ENCODE peak calls at places on chromosome 20, in four cellular contexts. X is WERI-Rb-1; W is hepatocyte; H is CD8-positive, alpha-beta memory T cell. J is an unnamed sample.

GRCh38 chr20:48794360-48794759 is 33.4 kb downstream of the PREX1 start:
- DNase-seq in X (no peak), W (no peak), H (no peak), J (no peak)

GRCh38 chr20:3661060-3661820 is 2.0 kb downstream of the GFRA4 start:
- DNase-seq in H (no peak), X (peak), W (no peak), J (no peak)

GRCh38 chr20:45427236-45428149 is 11.6 kb downstream of the PIGT start:
- DNase-seq in W (peak), H (no peak), X (peak), J (no peak)

GRCh38 chr20:16709017-16709416 is 20.8 kb upstream of the SNRPB2 start:
- DNase-seq in W (no peak), X (no peak), H (peak), J (no peak)

GRCh38 chr20:38002422-38002821 is 30.8 kb downstream of the TTI1 start:
- DNase-seq in H (no peak), X (no peak), W (no peak), J (no peak)

GRCh38 chr20:20167704-20168103 is 115.4 kb downstream of the CFAP61 start:
- DNase-seq in H (no peak), X (no peak), W (no peak), J (no peak)

GRCh38 chr20:44908987-44909871 is 631 bp upstream of the PABPC1L start:
- DNase-seq in W (no peak), X (no peak), H (no peak), J (no peak)

GRCh38 chr20:30487947-30488926 is 769.2 kb upstream of the DEFB115 start:
- DNase-seq in X (no peak), H (no peak), W (no peak), J (peak)

GRCh38 chr20:62898970-62899632 is 27.2 kb downstream of the DIDO1 start:
- DNase-seq in H (no peak), W (no peak), X (no peak), J (peak)

GRCh38 chr20:15887387-15887786 is 685.9 kb downstream of the KIF16B start:
- DNase-seq in H (no peak), X (no peak), W (no peak), J (no peak)

GRCh38 chr20:40494238-40494637 is 194.8 kb downstream of the MAFB start:
- DNase-seq in W (no peak), H (no peak), X (no peak), J (no peak)

GRCh38 chr20:39909447-39909846 is 779.6 kb downstream of the MAFB start:
- DNase-seq in W (no peak), H (no peak), X (no peak), J (no peak)

GRCh38 chr20:48624315-48625020 is 203.3 kb downstream of the PREX1 start:
- DNase-seq in H (no peak), X (no peak), W (no peak), J (no peak)

GRCh38 chr20:46031701-46032254 is 2.8 kb downstream of the SLC12A5 start:
- DNase-seq in X (peak), H (no peak), W (no peak), J (peak)

GRCh38 chr20:46900068-46900467 is 5.4 kb downstream of the EYA2 start:
- DNase-seq in X (no peak), W (no peak), H (no peak), J (no peak)

GRCh38 chr20:62832951-62833391 is 16.1 kb downstream of the COL9A3 start:
- DNase-seq in X (no peak), W (no peak), H (no peak), J (peak)

GRCh38 chr20:33812673-33813462 is 1.7 kb downstream of the CHMP4B start:
- DNase-seq in X (no peak), H (no peak), W (peak), J (no peak)

GRCh38 chr20:33108641-33109040 is 29.2 kb downstream of the BPIFB4 start:
- DNase-seq in X (no peak), H (no peak), W (no peak), J (no peak)

GRCh38 chr20:8808180-8808535 is 260.7 kb upstream of the PLCB4 start:
- DNase-seq in H (no peak), W (no peak), X (no peak), J (no peak)

GRCh38 chr20:38723982-38724602 is at the start of gene SLC32A1:
- DNase-seq in X (peak), H (no peak), W (peak), J (peak)

GRCh38 chr20:38001981-38002380 is 31.3 kb downstream of the TTI1 start:
- DNase-seq in X (no peak), H (no peak), W (peak), J (no peak)

GRCh38 chr20:17624070-17624469 is 54.2 kb downstream of the DSTN start:
- DNase-seq in X (no peak), W (no peak), H (no peak), J (peak)

GRCh38 chr20:37516697-37517370 is 4.2 kb upstream of the NNAT start:
- DNase-seq in W (peak), H (no peak), X (peak), J (peak)

GRCh38 chr20:61300741-61301140 is 48.7 kb downstream of the CDH4 start:
- DNase-seq in W (no peak), X (no peak), H (no peak), J (no peak)

GRCh38 chr20:25584905-25585704 is at the start of gene NINL:
- DNase-seq in W (peak), H (peak), X (peak), J (no peak)

GRCh38 chr20:1484438-1485120 is 6.6 kb downstream of the SIRPB2 start:
- DNase-seq in W (no peak), X (no peak), H (no peak), J (no peak)

GRCh38 chr20:63538204-63539091 is 1.3 kb upstream of the PTK6 start:
- DNase-seq in X (peak), W (peak), H (no peak), J (peak)

GRCh38 chr20:60191014-60191413 is 232.8 kb downstream of the CDH26 start:
- DNase-seq in H (no peak), X (no peak), W (no peak), J (no peak)

GRCh38 chr20:61445138-61445537 is 193.1 kb downstream of the CDH4 start:
- DNase-seq in H (no peak), W (no peak), X (no peak), J (peak)

GRCh38 chr20:61822396-61822795 is 243.3 kb downstream of the TAF4 start:
- DNase-seq in W (no peak), H (no peak), X (no peak), J (no peak)

GRCh38 chr20:32681175-32682084 is 7.7 kb upstream of the C20orf203 start:
- DNase-seq in X (peak), H (no peak), W (peak), J (peak)

GRCh38 chr20:57548177-57549058 is 12.5 kb upstream of the PCK1 start:
- DNase-seq in W (no peak), H (no peak), X (no peak), J (no peak)

GRCh38 chr20:8388707-8389106 is 256.6 kb downstream of the PLCB1 start:
- DNase-seq in H (no peak), X (no peak), W (no peak), J (no peak)

GRCh38 chr20:62309198-62309944 is 6.6 kb downstream of the ADRM1 start:
- DNase-seq in W (no peak), H (no peak), X (no peak), J (peak)

GRCh38 chr20:19883501-19883900 is 125.4 kb downstream of the RIN2 start:
- DNase-seq in X (no peak), W (no peak), H (no peak), J (no peak)

DNA sequence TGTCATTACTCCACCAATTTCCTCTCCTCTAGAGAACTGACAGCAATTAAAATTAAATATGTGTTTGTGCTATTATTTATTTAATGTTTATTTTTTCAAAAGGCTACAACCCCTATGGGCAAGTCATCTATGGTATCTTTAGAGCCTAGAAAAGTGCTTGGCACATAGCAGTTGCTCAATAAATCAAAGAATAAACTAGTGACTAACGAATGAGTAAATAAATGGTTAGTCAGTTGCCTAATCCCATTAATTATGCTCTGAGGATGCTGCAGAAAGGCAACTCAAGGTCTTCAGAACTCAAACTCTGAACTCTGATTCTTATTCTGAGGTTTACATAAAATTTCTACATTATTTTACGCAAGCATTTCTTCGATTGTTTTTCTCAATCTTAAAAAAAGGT is 193.0 kb upstream of the TSHZ2 start:
- DNase-seq in W (no peak), H (no peak), X (no peak), J (no peak)
- H3K4me3 ChIP-seq in W (no peak), H (no peak), X (no peak), J (no peak)

DNA sequence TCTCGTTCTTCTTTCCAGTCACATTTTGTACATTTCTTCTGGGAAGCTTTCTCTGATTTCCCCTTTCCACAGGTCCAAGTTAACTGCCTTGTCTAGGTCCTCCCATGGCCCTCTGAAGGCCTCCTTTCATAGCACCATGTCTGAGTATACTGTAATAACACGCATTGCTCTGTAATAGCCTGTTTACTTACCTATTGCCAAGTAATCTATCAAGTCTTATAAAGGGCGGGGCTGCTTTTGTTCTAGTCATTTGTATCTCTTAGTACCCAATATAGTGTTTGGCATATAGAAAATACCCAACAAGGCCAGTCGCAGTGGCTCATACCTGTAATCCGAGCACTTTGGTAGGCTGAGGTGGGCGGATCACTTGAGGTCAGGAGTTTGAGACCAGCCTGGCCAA is 17.9 kb downstream of the PTPN1 start:
- DNase-seq in H (no peak), X (no peak), W (no peak), J (peak)
- H3K4me3 ChIP-seq in H (no peak), X (no peak), W (no peak), J (no peak)

GRCh38 chr20:36238760-36239159 is 2.5 kb downstream of the AAR2 start:
- DNase-seq in H (no peak), W (no peak), X (no peak), J (no peak)

GRCh38 chr20:36235892-36236785 is at the start of gene AAR2:
- DNase-seq in X (peak), W (peak), H (peak), J (peak)

GRCh38 chr20:36238153-36238552 is 1.9 kb downstream of the AAR2 start:
- DNase-seq in H (no peak), X (no peak), W (no peak), J (no peak)

GRCh38 chr20:36236786-36237121 is 476 bp downstream of the AAR2 start:
- DNase-seq in X (no peak), H (no peak), W (no peak), J (no peak)

GRCh38 chr20:36237477-36237876 is 1.2 kb downstream of the AAR2 start:
- DNase-seq in X (no peak), W (no peak), H (no peak), J (no peak)
- H3K4me3 ChIP-seq in X (peak), W (no peak), H (peak), J (peak)

DNA sequence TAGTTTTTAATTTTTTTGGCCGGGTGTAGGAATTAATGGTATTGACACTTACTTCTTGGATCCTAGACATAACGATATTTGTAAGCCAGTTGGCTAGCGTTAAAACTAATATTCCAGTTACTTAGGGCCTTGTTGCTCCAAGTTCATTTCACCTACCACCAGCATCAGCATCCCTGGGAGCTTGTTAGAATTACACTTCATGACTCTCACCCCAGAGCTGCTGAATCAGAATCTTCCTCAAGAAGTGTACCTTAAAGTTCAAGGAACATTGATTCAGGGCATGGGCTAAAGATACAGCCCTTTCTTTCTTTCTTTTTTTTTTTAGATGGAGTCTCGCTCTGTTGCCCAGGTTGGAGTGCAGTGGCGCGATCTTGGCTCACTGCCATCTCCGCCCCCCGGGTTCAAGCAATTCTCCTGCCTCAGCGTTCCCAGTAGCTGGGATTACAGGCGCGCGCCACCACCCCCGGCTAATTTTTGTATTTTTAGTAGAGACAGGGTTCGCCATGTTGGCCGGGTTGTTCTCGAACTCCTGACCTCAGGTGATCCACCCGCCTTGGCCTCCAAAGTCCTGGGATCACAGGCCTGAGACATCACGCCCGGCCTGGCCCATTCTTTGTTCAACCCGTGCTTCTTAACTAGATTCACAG is 1.1 kb downstream of the SLX4IP start:
- DNase-seq in H (no peak), W (no peak), X (no peak), J (no peak)
- H3K4me3 ChIP-seq in H (no peak), W (peak), X (peak), J (peak)